ENCODE peak calls at places on chromosomes 1 and 21, in four cellular contexts. One of them, this sample, is unnamed.

GRCh38 chr1:1185101-1185765 is 11.6 kb downstream of the TTLL10 start:
- DNase-seq in CD8-positive, alpha-beta T cell: peak
- DNase-seq in AG04449: no peak
- DNase-seq in AG09309: no peak
- DNase-seq in this sample: no peak

GRCh38 chr1:7362947-7363346 is 408.1 kb upstream of the VAMP3 start:
- DNase-seq in CD8-positive, alpha-beta T cell: no peak
- DNase-seq in AG04449: no peak
- DNase-seq in AG09309: no peak
- DNase-seq in this sample: no peak

GRCh38 chr1:70779571-70779970 is 268.0 kb downstream of the PTGER3 start:
- DNase-seq in AG04449: peak
- DNase-seq in AG09309: peak
- DNase-seq in CD8-positive, alpha-beta T cell: no peak
- DNase-seq in this sample: no peak

GRCh38 chr1:243850368-243851128 is 505 bp upstream of the AKT3 start:
- DNase-seq in AG04449: peak
- DNase-seq in AG09309: peak
- DNase-seq in CD8-positive, alpha-beta T cell: peak
- DNase-seq in this sample: no peak

GRCh38 chr1:227898502-227899140 is 49.1 kb downstream of the WNT9A start:
- DNase-seq in AG04449: no peak
- DNase-seq in CD8-positive, alpha-beta T cell: peak
- DNase-seq in AG09309: no peak
- DNase-seq in this sample: no peak

GRCh38 chr1:18722270-18722669 is 91.6 kb downstream of the PAX7 start:
- DNase-seq in AG09309: no peak
- DNase-seq in CD8-positive, alpha-beta T cell: no peak
- DNase-seq in AG04449: no peak
- DNase-seq in this sample: no peak

GRCh38 chr1:215484111-215484914 is 82.8 kb upstream of the KCTD3 start:
- DNase-seq in AG09309: no peak
- DNase-seq in AG04449: no peak
- DNase-seq in CD8-positive, alpha-beta T cell: no peak
- DNase-seq in this sample: no peak

GRCh38 chr21:29190920-29191319 is 60.5 kb downstream of the MAP3K7CL start:
- DNase-seq in CD8-positive, alpha-beta T cell: no peak
- DNase-seq in AG09309: peak
- DNase-seq in AG04449: peak
- DNase-seq in this sample: no peak

GRCh38 chr1:4601986-4602385 is 52.4 kb upstream of the AJAP1 start:
- DNase-seq in CD8-positive, alpha-beta T cell: no peak
- DNase-seq in AG09309: no peak
- DNase-seq in AG04449: no peak
- DNase-seq in this sample: no peak

GRCh38 chr21:27759820-27760219 is 792.9 kb upstream of the ADAMTS5 start:
- DNase-seq in AG09309: no peak
- DNase-seq in CD8-positive, alpha-beta T cell: no peak
- DNase-seq in AG04449: no peak
- DNase-seq in this sample: no peak

GRCh38 chr1:219554109-219554508 is 58.8 kb downstream of the ZC3H11B start:
- DNase-seq in CD8-positive, alpha-beta T cell: no peak
- DNase-seq in AG04449: no peak
- DNase-seq in AG09309: peak
- DNase-seq in this sample: no peak

GRCh38 chr1:193539731-193540459 is 353.5 kb upstream of the B3GALT2 start:
- DNase-seq in AG09309: no peak
- DNase-seq in CD8-positive, alpha-beta T cell: peak
- DNase-seq in AG04449: no peak
- DNase-seq in this sample: no peak

GRCh38 chr1:57633881-57634280 is 210.0 kb upstream of the DAB1 start:
- DNase-seq in AG04449: no peak
- DNase-seq in CD8-positive, alpha-beta T cell: no peak
- DNase-seq in AG09309: no peak
- DNase-seq in this sample: no peak

GRCh38 chr1:29832936-29833335 is 596.6 kb downstream of the PTPRU start:
- DNase-seq in CD8-positive, alpha-beta T cell: no peak
- DNase-seq in AG09309: no peak
- DNase-seq in AG04449: no peak
- DNase-seq in this sample: no peak

GRCh38 chr21:14850394-14850793 is 214.4 kb downstream of the NRIP1 start:
- DNase-seq in CD8-positive, alpha-beta T cell: no peak
- DNase-seq in AG09309: no peak
- DNase-seq in AG04449: peak
- DNase-seq in this sample: no peak

GRCh38 chr1:155174334-155175280 is 958 bp downstream of the TRIM46 start:
- DNase-seq in AG09309: no peak
- DNase-seq in CD8-positive, alpha-beta T cell: peak
- DNase-seq in AG04449: no peak
- DNase-seq in this sample: no peak

GRCh38 chr1:6825828-6826227 is 40.6 kb downstream of the CAMTA1 start:
- DNase-seq in AG09309: no peak
- DNase-seq in AG04449: no peak
- DNase-seq in CD8-positive, alpha-beta T cell: no peak
- DNase-seq in this sample: no peak

GRCh38 chr1:168452329-168452728 is 91.5 kb downstream of the XCL2 start:
- DNase-seq in AG04449: no peak
- DNase-seq in AG09309: no peak
- DNase-seq in CD8-positive, alpha-beta T cell: no peak
- DNase-seq in this sample: no peak
- TF ChIP-seq CTCF in AG04449: peak
- TF ChIP-seq CTCF in AG09309: peak
- TF ChIP-seq CTCF in CD8-positive, alpha-beta T cell: no peak
- TF ChIP-seq CTCF in this sample: peak

GRCh38 chr1:240941706-240942370 is 329.9 kb upstream of the GREM2 start:
- DNase-seq in CD8-positive, alpha-beta T cell: no peak
- DNase-seq in AG09309: no peak
- DNase-seq in AG04449: no peak
- DNase-seq in this sample: no peak

GRCh38 chr1:240936911-240937668 is 325.1 kb upstream of the GREM2 start:
- DNase-seq in AG04449: no peak
- DNase-seq in AG09309: no peak
- DNase-seq in CD8-positive, alpha-beta T cell: no peak
- DNase-seq in this sample: peak

DNA sequence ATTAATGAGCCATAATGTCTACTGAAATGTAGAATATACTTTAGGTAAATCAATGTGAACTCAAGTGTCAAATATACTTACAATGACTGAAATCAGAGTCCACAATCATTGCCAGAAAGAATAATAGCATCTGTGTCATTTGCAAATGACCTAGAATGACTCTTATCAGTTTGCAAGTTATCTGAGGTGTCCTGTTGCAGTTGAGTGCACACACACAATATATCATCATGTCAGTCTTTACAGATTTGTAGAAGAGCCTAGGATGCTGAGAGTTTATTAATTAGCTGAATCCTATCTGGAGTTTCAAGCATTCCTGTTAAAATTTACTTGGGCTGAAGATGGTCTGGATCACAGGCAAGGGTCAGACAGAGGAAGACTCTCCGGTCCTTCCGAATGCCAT is 324.0 kb upstream of the GREM2 start:
- DNase-seq in CD8-positive, alpha-beta T cell: no peak
- DNase-seq in AG09309: no peak
- DNase-seq in AG04449: no peak
- DNase-seq in this sample: no peak
- H3K4me3 ChIP-seq in CD8-positive, alpha-beta T cell: no peak
- H3K4me3 ChIP-seq in AG09309: no peak
- H3K4me3 ChIP-seq in AG04449: no peak
- H3K4me3 ChIP-seq in this sample: no peak

GRCh38 chr1:91617242-91617837 is 116.7 kb downstream of the CDC7 start:
- DNase-seq in AG09309: no peak
- DNase-seq in AG04449: no peak
- DNase-seq in CD8-positive, alpha-beta T cell: peak
- DNase-seq in this sample: no peak
- TF ChIP-seq CTCF in AG09309: no peak
- TF ChIP-seq CTCF in AG04449: no peak
- TF ChIP-seq CTCF in CD8-positive, alpha-beta T cell: no peak
- TF ChIP-seq CTCF in this sample: no peak

GRCh38 chr1:166490437-166490784 is 323.6 kb upstream of the FAM78B start:
- DNase-seq in CD8-positive, alpha-beta T cell: no peak
- DNase-seq in AG09309: no peak
- DNase-seq in AG04449: no peak
- DNase-seq in this sample: no peak
- H3K4me3 ChIP-seq in CD8-positive, alpha-beta T cell: peak
- H3K4me3 ChIP-seq in AG09309: no peak
- H3K4me3 ChIP-seq in AG04449: no peak
- H3K4me3 ChIP-seq in this sample: no peak

GRCh38 chr1:11364170-11364569 is 91.2 kb downstream of the UBIAD1 start:
- DNase-seq in AG04449: no peak
- DNase-seq in CD8-positive, alpha-beta T cell: no peak
- DNase-seq in AG09309: no peak
- DNase-seq in this sample: no peak
- TF ChIP-seq CTCF in AG04449: no peak
- TF ChIP-seq CTCF in CD8-positive, alpha-beta T cell: no peak
- TF ChIP-seq CTCF in AG09309: no peak
- TF ChIP-seq CTCF in this sample: peak

GRCh38 chr1:205455581-205456382 is at the start of gene BLACAT1:
- DNase-seq in CD8-positive, alpha-beta T cell: no peak
- DNase-seq in AG09309: no peak
- DNase-seq in AG04449: no peak
- DNase-seq in this sample: no peak
- H3K4me3 ChIP-seq in CD8-positive, alpha-beta T cell: peak
- H3K4me3 ChIP-seq in AG09309: no peak
- H3K4me3 ChIP-seq in AG04449: no peak
- H3K4me3 ChIP-seq in this sample: no peak

GRCh38 chr21:34517491-34518245 is 5.7 kb upstream of the KCNE1 start:
- DNase-seq in AG09309: no peak
- DNase-seq in AG04449: no peak
- DNase-seq in CD8-positive, alpha-beta T cell: no peak
- DNase-seq in this sample: no peak
- TF ChIP-seq CTCF in AG09309: peak
- TF ChIP-seq CTCF in AG04449: peak
- TF ChIP-seq CTCF in CD8-positive, alpha-beta T cell: no peak
- TF ChIP-seq CTCF in this sample: peak